ENCODE peak calls at places on chromosomes 11 and 22, in six cellular contexts. Q is left lung, Y is GM23338, J is mesothelial cell of epicardium, W is uterus, A is GM10248. R is an unnamed sample.

GRCh38 chr22:25437414-25438160 is 126.9 kb upstream of the GRK3 start:
- DNase-seq in Q (no peak), Y (peak), J (no peak), W (no peak), A (no peak), R (peak)

GRCh38 chr11:130300567-130300966 is 14.2 kb downstream of the ZBTB44 start:
- DNase-seq in Q (no peak), Y (no peak), J (no peak), W (no peak), A (peak), R (no peak)

GRCh38 chr11:118774032-118774431 is 16.9 kb downstream of the DDX6 start:
- DNase-seq in Q (no peak), Y (no peak), J (no peak), W (no peak), A (no peak), R (no peak)

GRCh38 chr11:61448552-61448927 is 18.6 kb downstream of the SDHAF2 start:
- DNase-seq in Q (no peak), Y (no peak), J (no peak), W (no peak), A (no peak), R (no peak)

GRCh38 chr11:707817-708420 is 1.9 kb downstream of the EPS8L2 start:
- DNase-seq in Q (no peak), Y (no peak), J (peak), W (no peak), A (peak), R (no peak)

GRCh38 chr11:35415488-35415887 is 3.9 kb downstream of the SLC1A2 start:
- DNase-seq in Q (no peak), Y (no peak), J (no peak), W (no peak), A (no peak), R (peak)

GRCh38 chr22:41848468-41848867 is 15.6 kb downstream of the SREBF2 start:
- DNase-seq in Q (peak), Y (peak), J (no peak), W (no peak), A (no peak), R (no peak)

GRCh38 chr11:29208117-29208516 is 808.7 kb downstream of the KCNA4 start:
- DNase-seq in Q (no peak), Y (no peak), J (no peak), W (no peak), A (no peak), R (no peak)

GRCh38 chr11:95575517-95575916 is 214.1 kb downstream of the FAM76B start:
- DNase-seq in Q (no peak), Y (no peak), J (no peak), W (no peak), A (no peak), R (no peak)

GRCh38 chr11:74035264-74035663 is 26.4 kb upstream of the UCP3 start:
- DNase-seq in Q (no peak), Y (no peak), J (no peak), W (no peak), A (no peak), R (no peak)

DNA sequence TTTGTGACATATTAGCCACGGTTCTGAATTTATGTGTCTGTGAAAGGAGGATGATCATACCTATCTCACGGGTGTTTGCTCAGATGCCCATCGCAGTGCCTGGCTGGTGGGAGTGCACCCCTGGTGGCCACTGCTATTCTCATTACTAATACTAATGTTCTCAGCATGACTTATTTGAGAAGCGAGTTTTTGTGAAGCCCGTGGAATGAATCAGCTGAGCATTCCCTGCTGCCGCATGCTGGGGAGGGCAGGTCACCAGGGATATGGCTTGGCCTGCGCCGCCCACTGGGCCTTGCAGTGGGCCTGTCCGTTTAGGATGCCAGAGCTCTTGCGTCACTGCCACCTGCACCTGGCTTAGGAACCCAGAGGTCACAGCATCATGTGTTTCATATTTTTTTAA is 16.8 kb downstream of the CTTN start:
- DNase-seq in Q (no peak), Y (no peak), J (no peak), W (peak), A (no peak), R (no peak)
- TF ChIP-seq CTCF in Q (no peak), Y (peak), J (no peak), W (no peak), A (no peak), R (no peak)

GRCh38 chr11:117614695-117615094 is 182.3 kb downstream of the DSCAML1 start:
- DNase-seq in Q (no peak), Y (no peak), J (no peak), W (no peak), A (no peak), R (no peak)
- TF ChIP-seq CTCF in Q (no peak), Y (peak), J (no peak), W (no peak), A (no peak), R (no peak)

GRCh38 chr22:43202326-43202725 is 15.4 kb upstream of the TTLL12 start:
- DNase-seq in Q (no peak), Y (no peak), J (no peak), W (no peak), A (no peak), R (no peak)

GRCh38 chr22:43200031-43200430 is 13.1 kb upstream of the TTLL12 start:
- DNase-seq in Q (no peak), Y (no peak), J (no peak), W (no peak), A (no peak), R (no peak)

GRCh38 chr22:43202756-43203155 is 15.8 kb upstream of the TTLL12 start:
- DNase-seq in Q (no peak), Y (no peak), J (no peak), W (no peak), A (no peak), R (no peak)

GRCh38 chr22:43200555-43200954 is 13.6 kb upstream of the TTLL12 start:
- DNase-seq in Q (no peak), Y (no peak), J (no peak), W (no peak), A (no peak), R (no peak)

GRCh38 chr22:43201486-43202219 is 14.7 kb upstream of the TTLL12 start:
- DNase-seq in Q (no peak), Y (no peak), J (no peak), W (no peak), A (no peak), R (no peak)
- TF ChIP-seq CTCF in Q (no peak), Y (no peak), J (no peak), W (no peak), A (no peak), R (no peak)

DNA sequence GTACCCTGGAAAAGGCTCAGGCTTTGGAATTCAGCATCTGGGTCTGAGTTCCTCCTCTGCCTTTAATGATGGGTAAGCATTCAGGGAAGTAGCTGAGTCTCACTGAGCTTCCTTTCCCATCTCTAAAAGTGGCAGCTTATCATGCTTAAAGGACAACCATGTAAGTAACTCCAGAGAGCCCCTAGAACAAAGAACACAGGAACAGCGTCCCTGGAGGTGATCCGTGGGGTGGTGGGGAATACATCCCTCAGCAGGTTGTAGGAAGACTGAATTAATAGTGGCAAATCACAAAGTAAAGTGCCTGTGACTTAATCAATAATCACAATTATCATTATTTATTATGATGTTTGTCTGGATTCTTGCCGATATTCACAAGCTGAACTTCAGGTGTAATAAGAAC is 114.7 kb upstream of the ISX start:
- DNase-seq in Q (no peak), Y (peak), J (no peak), W (no peak), A (no peak), R (no peak)
- TF ChIP-seq CTCF in Q (no peak), Y (peak), J (no peak), W (no peak), A (no peak), R (no peak)

GRCh38 chr11:2327032-2327431 is 25.2 kb downstream of the TSPAN32 start:
- DNase-seq in Q (no peak), Y (no peak), J (no peak), W (no peak), A (no peak), R (no peak)
- TF ChIP-seq CTCF in Q (no peak), Y (no peak), J (no peak), W (no peak), A (no peak), R (no peak)

GRCh38 chr11:65613091-65613928 is 711 bp downstream of the MAP3K11 start:
- DNase-seq in Q (no peak), Y (peak), J (no peak), W (peak), A (no peak), R (no peak)
- TF ChIP-seq CTCF in Q (no peak), Y (no peak), J (no peak), W (no peak), A (no peak), R (no peak)